ENCODE peak calls at places on chromosome 11, in five cellular contexts. Q is GM23248, R is endodermal cell, S is osteoblast, F is WERI-Rb-1. W is an unnamed sample. For H3K27me3 and H3K36me3, the result is how much of the 10 kb centered on the place peaks cover.

GRCh38 chr11:117961896-117962295 is 24.3 kb upstream of the IL10RA start:
- DNase-seq in R (peak), Q (no peak), S (no peak), F (no peak), W (no peak)

GRCh38 chr11:62555464-62556092 is 9.0 kb upstream of the AHNAK start:
- DNase-seq in R (no peak), F (no peak), Q (peak), S (peak), W (no peak)

GRCh38 chr11:113160652-113161051 is 153.7 kb upstream of the TTC12 start:
- DNase-seq in F (no peak), S (no peak), Q (no peak), R (no peak), W (no peak)

GRCh38 chr11:3194016-3194816 is 24.4 kb downstream of the MRGPRG start:
- DNase-seq in Q (no peak), R (peak), S (peak), F (no peak), W (peak)

GRCh38 chr11:119424775-119425174 is 1.8 kb upstream of the THY1 start:
- DNase-seq in Q (no peak), R (no peak), S (no peak), F (no peak), W (no peak)

GRCh38 chr11:911031-911889 is 650 bp upstream of the CHID1 start:
- DNase-seq in R (peak), S (peak), Q (peak), F (peak), W (peak)

GRCh38 chr11:63508009-63508408 is 2.1 kb downstream of the LGALS12 start:
- DNase-seq in R (peak), S (no peak), Q (peak), F (peak), W (peak)

GRCh38 chr11:29844701-29845379 is 172.0 kb downstream of the KCNA4 start:
- DNase-seq in R (no peak), S (no peak), F (no peak), Q (no peak), W (no peak)

GRCh38 chr11:111977141-111978027 is 40.2 kb downstream of the DIXDC1 start:
- DNase-seq in R (peak), S (peak), Q (peak), F (no peak), W (peak)

GRCh38 chr11:62497132-62497915 is 49.3 kb downstream of the AHNAK start:
- DNase-seq in S (no peak), R (peak), Q (peak), F (peak), W (peak)

GRCh38 chr11:93481279-93481678 is 61.9 kb downstream of the SMCO4 start:
- DNase-seq in R (no peak), S (no peak), Q (no peak), F (no peak), W (no peak)

GRCh38 chr11:119584193-119585037 is 144.6 kb downstream of the NECTIN1 start:
- DNase-seq in F (peak), R (peak), S (peak), Q (peak), W (peak)

GRCh38 chr11:130801287-130802146 is 114.8 kb downstream of the SNX19 start:
- DNase-seq in S (no peak), F (no peak), R (no peak), Q (peak), W (no peak)

GRCh38 chr11:125132071-125132470 is 20.6 kb upstream of the TMEM218 start:
- DNase-seq in Q (no peak), R (no peak), S (no peak), F (no peak), W (no peak)

GRCh38 chr11:63592975-63593395 is 21.2 kb downstream of the PLAAT3 start:
- DNase-seq in S (peak), F (peak), R (peak), Q (peak), W (peak)

GRCh38 chr11:131668867-131669780 is 298.7 kb downstream of the NTM start:
- DNase-seq in S (peak), Q (peak), F (peak), R (peak), W (peak)

GRCh38 chr11:115581871-115582639 is 77.8 kb upstream of the CADM1 start:
- DNase-seq in R (peak), F (peak), Q (no peak), S (no peak), W (peak)

GRCh38 chr11:128716661-128717210 is 22.9 kb downstream of the FLI1 start:
- DNase-seq in F (no peak), Q (peak), R (no peak), S (peak), W (no peak)

GRCh38 chr11:113725883-113726405 is 19.8 kb upstream of the TMPRSS5 start:
- DNase-seq in S (no peak), F (no peak), R (no peak), Q (no peak), W (no peak)

GRCh38 chr11:110124605-110125004 is 31.4 kb downstream of the ZC3H12C start:
- DNase-seq in Q (no peak), F (no peak), R (no peak), S (no peak), W (no peak)

GRCh38 chr11:33269822-33270221 is 12.6 kb downstream of the HIPK3 start:
- DNase-seq in Q (no peak), R (no peak), F (no peak), S (no peak), W (no peak)

GRCh38 chr11:2346014-2346413 is 31.1 kb upstream of the CD81 start:
- DNase-seq in R (no peak), S (no peak), Q (no peak), F (no peak), W (no peak)

GRCh38 chr11:124725719-124726105 is 14.0 kb upstream of the NRGN start:
- DNase-seq in S (no peak), Q (peak), F (no peak), R (no peak), W (no peak)

GRCh38 chr11:83971063-83971462 is 684.9 kb upstream of the CCDC90B start:
- DNase-seq in Q (peak), F (no peak), S (no peak), R (peak), W (no peak)

GRCh38 chr11:114180301-114181055 is 115.7 kb upstream of the NNMT start:
- DNase-seq in R (peak), Q (peak), F (peak), S (no peak), W (peak)

GRCh38 chr11:130765951-130766649 is 150.2 kb downstream of the SNX19 start:
- DNase-seq in F (no peak), Q (peak), R (peak), S (no peak), W (no peak)

GRCh38 chr11:130400793-130401483 is 27.5 kb downstream of the ADAMTS8 start:
- DNase-seq in R (no peak), S (peak), Q (peak), F (no peak), W (no peak)

GRCh38 chr11:60860943-60861342 is 5.2 kb upstream of the PTGDR2 start:
- DNase-seq in R (no peak), Q (no peak), S (peak), F (no peak), W (peak)

GRCh38 chr11:4118107-4118506 is 23.5 kb downstream of the RRM1 start:
- DNase-seq in S (peak), F (no peak), Q (peak), R (no peak), W (no peak)

GRCh38 chr11:134266841-134267251 is 9.3 kb upstream of the GLB1L3 start:
- DNase-seq in S (peak), R (no peak), F (no peak), Q (peak), W (no peak)

GRCh38 chr11:34075178-34075820 is 23.8 kb downstream of the CAPRIN1 start:
- DNase-seq in S (peak), F (no peak), Q (peak), R (no peak), W (no peak)

GRCh38 chr11:8341966-8342365 is 78.3 kb upstream of the LMO1 start:
- DNase-seq in F (no peak), S (peak), Q (no peak), R (no peak), W (no peak)

GRCh38 chr11:75823415-75823814 is 8.4 kb downstream of the UVRAG start:
- DNase-seq in Q (no peak), F (no peak), R (no peak), S (no peak), W (no peak)

GRCh38 chr11:104992781-104993180 is 24.4 kb upstream of the CASP4 start:
- DNase-seq in S (no peak), Q (no peak), R (no peak), F (no peak), W (no peak)

GRCh38 chr11:45807792-45808238 is 2.9 kb downstream of the SLC35C1 start:
- DNase-seq in S (no peak), Q (no peak), F (no peak), R (no peak), W (no peak)

GRCh38 chr11:129637473-129637872 is 178.2 kb upstream of the TMEM45B start:
- DNase-seq in Q (peak), S (no peak), R (no peak), F (no peak), W (no peak)

GRCh38 chr11:3614742-3615171 is 27.0 kb downstream of the ART5 start:
- DNase-seq in S (peak), R (no peak), F (peak), Q (peak), W (no peak)

DNA sequence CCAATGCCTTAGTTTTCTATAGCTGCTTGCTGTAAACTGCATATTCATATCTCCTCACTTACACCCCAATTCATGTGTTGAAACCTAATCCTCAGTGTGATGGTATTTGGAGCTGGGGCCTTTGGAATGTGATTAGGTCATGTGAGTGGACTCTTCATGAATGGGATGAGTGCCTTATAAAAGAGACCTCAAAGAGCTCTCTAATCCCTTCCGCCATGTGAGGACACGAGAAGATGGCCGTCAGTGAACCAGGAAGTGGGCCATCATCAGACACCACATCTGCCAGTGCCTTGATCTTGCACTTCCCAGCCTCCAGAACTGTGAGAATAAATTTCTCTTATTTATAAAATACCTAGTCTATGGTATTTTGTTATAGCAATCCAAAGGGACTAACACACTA is 79.3 kb downstream of the CYP2R1 start:
- DNase-seq in F (peak), R (no peak), Q (no peak), S (no peak), W (peak)
- H3K4me3 ChIP-seq in F (no peak), R (no peak), Q (no peak), S (no peak), W (no peak)

GRCh38 chr11:31808268-31808667 is 2.9 kb downstream of the PAX6 start:
- DNase-seq in S (peak), R (no peak), Q (no peak), F (no peak), W (peak)

GRCh38 chr11:31805629-31806185 is 5.4 kb downstream of the PAX6 start:
- DNase-seq in R (peak), F (no peak), Q (no peak), S (peak), W (peak)

GRCh38 chr11:31807791-31808074 is 3.4 kb downstream of the PAX6 start:
- DNase-seq in R (no peak), Q (no peak), S (no peak), F (no peak), W (no peak)

GRCh38 chr11:31806186-31806943 is 4.8 kb downstream of the PAX6 start:
- DNase-seq in Q (no peak), F (no peak), S (peak), R (no peak), W (no peak)

DNA sequence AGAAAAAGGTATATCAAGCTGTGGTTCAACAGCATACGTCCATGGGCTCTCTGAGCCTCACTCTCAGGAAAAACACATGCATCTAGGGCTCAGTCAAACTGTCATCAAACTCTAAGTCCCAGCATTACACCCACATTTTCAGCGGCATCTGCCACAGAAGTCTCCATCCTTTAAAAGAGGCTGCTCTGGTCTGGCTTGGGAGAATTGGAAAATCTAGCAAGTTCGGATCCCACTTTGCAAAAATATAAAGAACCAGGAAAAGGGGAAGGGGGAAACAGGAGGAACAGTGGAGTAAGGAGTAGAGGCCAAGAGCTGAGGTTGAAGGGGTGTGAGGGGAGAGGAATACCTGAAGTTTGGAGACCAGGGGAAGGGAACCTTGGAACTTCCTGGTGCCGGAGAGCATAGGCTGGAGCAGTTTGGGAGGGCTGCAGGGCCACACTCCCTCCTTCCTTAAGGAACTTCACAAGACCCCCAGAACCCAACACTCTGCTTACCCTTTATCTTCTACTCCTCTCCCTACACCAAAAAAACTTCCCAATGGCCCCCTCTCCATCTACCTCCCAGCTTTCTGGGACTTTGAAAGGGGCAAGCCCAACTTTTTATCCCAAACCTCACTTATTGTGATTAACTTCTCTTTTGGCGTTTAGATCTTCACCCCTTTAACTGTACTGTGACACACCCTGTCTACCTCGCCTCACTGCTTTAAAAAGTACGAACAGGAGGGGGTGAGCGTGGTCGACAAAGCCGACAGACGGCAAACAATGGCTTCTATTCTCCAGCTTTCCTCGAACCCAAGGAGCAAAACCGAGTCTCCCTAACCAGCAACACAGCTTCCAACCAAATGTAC is 4.0 kb downstream of the PAX6 start:
- DNase-seq in R (peak), Q (no peak), S (peak), F (no peak), W (peak)
- H3K27me3 ChIP-seq in R (half or more), Q (half or more), S (half or more), F (half or more), W (half or more)

GRCh38 chr11:36493332-36493731 is 16.7 kb downstream of the TRAF6 start:
- DNase-seq in Q (no peak), R (no peak), F (no peak), S (no peak), W (no peak)
- H3K36me3 ChIP-seq in Q (half or more), R (half or more), F (under half), S (half or more), W (under half)

GRCh38 chr11:122068096-122068495 is 47.9 kb downstream of the BLID start:
- DNase-seq in F (no peak), Q (no peak), S (no peak), R (no peak), W (no peak)
- H3K4me3 ChIP-seq in F (no peak), Q (no peak), S (no peak), R (no peak), W (no peak)

DNA sequence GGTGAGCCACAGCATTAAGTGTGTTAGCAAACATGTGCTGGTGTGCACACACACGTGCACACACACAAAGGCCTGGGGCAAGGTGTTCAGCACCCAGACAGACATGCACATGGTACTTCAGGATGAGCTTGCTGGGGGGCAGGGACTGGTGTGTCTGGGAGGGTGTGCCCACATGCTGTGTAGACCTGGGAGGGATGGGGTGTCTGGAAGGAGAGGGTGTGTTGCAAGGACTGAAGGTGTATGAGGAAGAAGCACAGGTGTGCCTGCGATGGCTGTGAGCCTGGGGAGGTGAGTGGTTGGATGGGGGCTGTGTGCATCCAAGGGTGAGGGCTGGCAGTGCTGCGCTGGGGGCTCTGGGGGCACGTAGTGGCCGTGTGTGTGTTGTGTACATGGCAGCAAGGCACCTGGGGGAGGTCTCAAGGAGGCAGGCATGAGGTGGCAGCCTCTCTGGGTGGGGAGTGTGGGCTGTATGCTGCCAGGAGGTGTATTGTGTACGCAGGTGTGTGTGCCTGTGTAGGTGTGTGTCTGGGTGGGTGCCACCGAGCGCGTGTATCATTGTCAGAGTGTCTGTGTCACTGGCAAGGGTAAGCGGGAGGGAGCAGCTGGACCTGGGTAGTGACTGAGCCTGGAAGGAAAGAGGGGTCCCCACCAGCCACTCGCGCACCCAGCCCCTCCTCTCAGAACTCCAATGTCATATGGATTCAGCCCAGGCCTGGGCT is 2.2 kb downstream of the NRXN2 start:
- DNase-seq in F (no peak), R (peak), Q (no peak), S (peak), W (peak)
- H3K27me3 ChIP-seq in F (under half), R (half or more), Q (under half), S (under half), W (under half)

GRCh38 chr11:108549319-108549885 is 44.2 kb downstream of the EXPH5 start:
- DNase-seq in Q (no peak), R (no peak), F (no peak), S (no peak), W (no peak)
- H3K36me3 ChIP-seq in Q (under half), R (under half), F (under half), S (under half), W (under half)

GRCh38 chr11:126334665-126335462 is 20.6 kb upstream of the ST3GAL4 start:
- DNase-seq in Q (peak), F (no peak), S (peak), R (no peak), W (no peak)
- H3K4me3 ChIP-seq in Q (no peak), F (no peak), S (no peak), R (no peak), W (no peak)

W was measured in H7.